ENCODE peak calls at places on chromosomes 5 and 9, in five cellular contexts. One of them, this sample, is unnamed.

GRCh38 chr5:66596791-66597757 is 881 bp downstream of the MAST4 start:
- DNase-seq in OCI-M1: peak; percentile 82
- DNase-seq in Jurkat, Clone E6-1: no peak
- DNase-seq in upper lobe of right lung: peak; percentile 83
- DNase-seq in iPS-NIHi11: peak; percentile 44
- DNase-seq in this sample: no peak

GRCh38 chr5:52915176-52915875 is 73.8 kb upstream of the ITGA2 start:
- DNase-seq in OCI-M1: peak; percentile 86
- DNase-seq in Jurkat, Clone E6-1: peak; percentile 81
- DNase-seq in upper lobe of right lung: no peak
- DNase-seq in iPS-NIHi11: peak; percentile 70
- DNase-seq in this sample: peak; percentile 70

GRCh38 chr9:128913995-128914772 is 6.6 kb upstream of the PHYHD1 start:
- DNase-seq in OCI-M1: no peak
- DNase-seq in Jurkat, Clone E6-1: no peak
- DNase-seq in upper lobe of right lung: no peak
- DNase-seq in iPS-NIHi11: no peak
- DNase-seq in this sample: no peak

GRCh38 chr5:142871880-142872200 is 101.7 kb downstream of the ARHGAP26 start:
- DNase-seq in OCI-M1: peak; percentile 69
- DNase-seq in Jurkat, Clone E6-1: no peak
- DNase-seq in upper lobe of right lung: peak; percentile 68
- DNase-seq in iPS-NIHi11: no peak
- DNase-seq in this sample: no peak

GRCh38 chr5:159050408-159051091 is 49.2 kb downstream of the EBF1 start:
- DNase-seq in OCI-M1: no peak
- DNase-seq in Jurkat, Clone E6-1: no peak
- DNase-seq in upper lobe of right lung: no peak
- DNase-seq in iPS-NIHi11: no peak
- DNase-seq in this sample: no peak

GRCh38 chr9:5628183-5628529 is 751 bp upstream of the RIC1 start:
- DNase-seq in OCI-M1: no peak
- DNase-seq in Jurkat, Clone E6-1: no peak
- DNase-seq in upper lobe of right lung: no peak
- DNase-seq in iPS-NIHi11: peak; percentile 6
- DNase-seq in this sample: no peak

GRCh38 chr5:95958308-95959014 is 3.2 kb downstream of the ELL2 start:
- DNase-seq in OCI-M1: peak; percentile 47
- DNase-seq in Jurkat, Clone E6-1: no peak
- DNase-seq in upper lobe of right lung: no peak
- DNase-seq in iPS-NIHi11: no peak
- DNase-seq in this sample: no peak

GRCh38 chr5:168353216-168353957 is 61.9 kb downstream of the WWC1 start:
- DNase-seq in OCI-M1: no peak
- DNase-seq in Jurkat, Clone E6-1: no peak
- DNase-seq in upper lobe of right lung: no peak
- DNase-seq in iPS-NIHi11: no peak
- DNase-seq in this sample: no peak

GRCh38 chr5:135026645-135027317 is 7.2 kb downstream of the PITX1 start:
- DNase-seq in OCI-M1: no peak
- DNase-seq in Jurkat, Clone E6-1: no peak
- DNase-seq in upper lobe of right lung: no peak
- DNase-seq in iPS-NIHi11: no peak
- DNase-seq in this sample: no peak

GRCh38 chr5:75509956-75510355 is 1.5 kb downstream of the CERT1 start:
- DNase-seq in OCI-M1: peak; percentile 62
- DNase-seq in Jurkat, Clone E6-1: no peak
- DNase-seq in upper lobe of right lung: no peak
- DNase-seq in iPS-NIHi11: no peak
- DNase-seq in this sample: peak; percentile 68

GRCh38 chr5:126858441-126858840 is 81.5 kb downstream of the LMNB1 start:
- DNase-seq in OCI-M1: no peak
- DNase-seq in Jurkat, Clone E6-1: no peak
- DNase-seq in upper lobe of right lung: no peak
- DNase-seq in iPS-NIHi11: peak; percentile 40
- DNase-seq in this sample: no peak

GRCh38 chr9:117461386-117461785 is 46.5 kb upstream of the ASTN2 start:
- DNase-seq in OCI-M1: no peak
- DNase-seq in Jurkat, Clone E6-1: no peak
- DNase-seq in upper lobe of right lung: no peak
- DNase-seq in iPS-NIHi11: no peak
- DNase-seq in this sample: no peak

GRCh38 chr9:14111670-14112069 is 202.3 kb downstream of the NFIB start:
- DNase-seq in OCI-M1: no peak
- DNase-seq in Jurkat, Clone E6-1: no peak
- DNase-seq in upper lobe of right lung: no peak
- DNase-seq in iPS-NIHi11: no peak
- DNase-seq in this sample: no peak

GRCh38 chr5:119343766-119344165 is 12.1 kb upstream of the TNFAIP8 start:
- DNase-seq in OCI-M1: no peak
- DNase-seq in Jurkat, Clone E6-1: no peak
- DNase-seq in upper lobe of right lung: no peak
- DNase-seq in iPS-NIHi11: no peak
- DNase-seq in this sample: no peak

GRCh38 chr5:56951131-56951945 is 585 bp downstream of the MIER3 start:
- DNase-seq in OCI-M1: peak; percentile 30
- DNase-seq in Jurkat, Clone E6-1: no peak
- DNase-seq in upper lobe of right lung: peak; percentile 66
- DNase-seq in iPS-NIHi11: peak; percentile 71
- DNase-seq in this sample: peak; percentile 66

GRCh38 chr5:139470821-139471300 is at the start of gene SMIM33:
- DNase-seq in OCI-M1: no peak
- DNase-seq in Jurkat, Clone E6-1: peak; percentile 58
- DNase-seq in upper lobe of right lung: no peak
- DNase-seq in iPS-NIHi11: no peak
- DNase-seq in this sample: no peak

GRCh38 chr5:96870094-96871021 is 5.9 kb upstream of the ERAP2 start:
- DNase-seq in OCI-M1: peak; percentile 46
- DNase-seq in Jurkat, Clone E6-1: no peak
- DNase-seq in upper lobe of right lung: no peak
- DNase-seq in iPS-NIHi11: no peak
- DNase-seq in this sample: no peak

GRCh38 chr5:111781200-111781599 is 24.2 kb upstream of the NREP start:
- DNase-seq in OCI-M1: peak; percentile 33
- DNase-seq in Jurkat, Clone E6-1: no peak
- DNase-seq in upper lobe of right lung: peak; percentile 67
- DNase-seq in iPS-NIHi11: no peak
- DNase-seq in this sample: peak; percentile 77

GRCh38 chr9:94860678-94861588 is 134.4 kb downstream of the AOPEP start:
- DNase-seq in OCI-M1: peak; percentile 49
- DNase-seq in Jurkat, Clone E6-1: peak; percentile 76
- DNase-seq in upper lobe of right lung: no peak
- DNase-seq in iPS-NIHi11: no peak
- DNase-seq in this sample: no peak

GRCh38 chr5:103674321-103674720 is 111.7 kb upstream of the NUDT12 start:
- DNase-seq in OCI-M1: no peak
- DNase-seq in Jurkat, Clone E6-1: no peak
- DNase-seq in upper lobe of right lung: no peak
- DNase-seq in iPS-NIHi11: no peak
- DNase-seq in this sample: no peak

GRCh38 chr9:120918931-120919638 is 7.5 kb downstream of the TRAF1 start:
- DNase-seq in OCI-M1: no peak
- DNase-seq in Jurkat, Clone E6-1: no peak
- DNase-seq in upper lobe of right lung: no peak
- DNase-seq in iPS-NIHi11: no peak
- DNase-seq in this sample: no peak

GRCh38 chr5:36507332-36507952 is 99.0 kb upstream of the SLC1A3 start:
- DNase-seq in OCI-M1: peak; percentile 78
- DNase-seq in Jurkat, Clone E6-1: peak; percentile 49
- DNase-seq in upper lobe of right lung: peak; percentile 84
- DNase-seq in iPS-NIHi11: peak; percentile 88
- DNase-seq in this sample: peak; percentile 88

GRCh38 chr5:130323804-130324454 is 419.7 kb downstream of the CHSY3 start:
- DNase-seq in OCI-M1: peak; percentile 61
- DNase-seq in Jurkat, Clone E6-1: peak; percentile 20
- DNase-seq in upper lobe of right lung: no peak
- DNase-seq in iPS-NIHi11: no peak
- DNase-seq in this sample: no peak

GRCh38 chr5:134003957-134004625 is 684 bp downstream of the VDAC1 start:
- DNase-seq in OCI-M1: peak; percentile 69
- DNase-seq in Jurkat, Clone E6-1: no peak
- DNase-seq in upper lobe of right lung: peak; percentile 90
- DNase-seq in iPS-NIHi11: peak; percentile 70
- DNase-seq in this sample: peak; percentile 82

GRCh38 chr5:76579166-76579765 is 43.9 kb downstream of the F2RL2 start:
- DNase-seq in OCI-M1: no peak
- DNase-seq in Jurkat, Clone E6-1: no peak
- DNase-seq in upper lobe of right lung: no peak
- DNase-seq in iPS-NIHi11: no peak
- DNase-seq in this sample: no peak

GRCh38 chr5:31771045-31771444 is 132.1 kb downstream of the PDZD2 start:
- DNase-seq in OCI-M1: no peak
- DNase-seq in Jurkat, Clone E6-1: no peak
- DNase-seq in upper lobe of right lung: no peak
- DNase-seq in iPS-NIHi11: no peak
- DNase-seq in this sample: no peak

GRCh38 chr5:158116965-158117364 is 258.0 kb upstream of the CLINT1 start:
- DNase-seq in OCI-M1: no peak
- DNase-seq in Jurkat, Clone E6-1: no peak
- DNase-seq in upper lobe of right lung: no peak
- DNase-seq in iPS-NIHi11: no peak
- DNase-seq in this sample: no peak

GRCh38 chr5:1409386-1410110 is 35.7 kb downstream of the SLC6A3 start:
- DNase-seq in OCI-M1: peak; percentile 18
- DNase-seq in Jurkat, Clone E6-1: peak; percentile 28
- DNase-seq in upper lobe of right lung: peak; percentile 48
- DNase-seq in iPS-NIHi11: peak; percentile 86
- DNase-seq in this sample: peak; percentile 52

GRCh38 chr5:87185838-87186237 is 81.8 kb upstream of the RASA1 start:
- DNase-seq in OCI-M1: no peak
- DNase-seq in Jurkat, Clone E6-1: no peak
- DNase-seq in upper lobe of right lung: no peak
- DNase-seq in iPS-NIHi11: no peak
- DNase-seq in this sample: no peak

GRCh38 chr5:80369521-80369920 is 38.3 kb upstream of the ZFYVE16 start:
- DNase-seq in OCI-M1: no peak
- DNase-seq in Jurkat, Clone E6-1: no peak
- DNase-seq in upper lobe of right lung: no peak
- DNase-seq in iPS-NIHi11: no peak
- DNase-seq in this sample: no peak

GRCh38 chr9:26781906-26782305 is 110.7 kb downstream of the CAAP1 start:
- DNase-seq in OCI-M1: no peak
- DNase-seq in Jurkat, Clone E6-1: no peak
- DNase-seq in upper lobe of right lung: no peak
- DNase-seq in iPS-NIHi11: no peak
- DNase-seq in this sample: no peak